ENCODE peak calls at places on chromosomes 13 and 19, in six cellular contexts. M is adrenal gland, Z is Peyer's patch, L is uterus, Y is tibial nerve, O is heart left ventricle. H is an unnamed sample.

GRCh38 chr19:15673176-15673654 is 328 bp downstream of the CYP4F12 start:
- DNase-seq in M (peak), O (peak), Z (peak), L (no peak), Y (no peak), H (no peak)

GRCh38 chr13:31001647-31002046 is 69.2 kb downstream of the TEX26 start:
- DNase-seq in Y (no peak), O (no peak), L (no peak), M (peak), Z (no peak), H (no peak)

GRCh38 chr13:29471551-29471950 is 123.9 kb downstream of the SLC7A1 start:
- DNase-seq in O (no peak), Z (no peak), Y (no peak), M (no peak), L (no peak), H (no peak)

GRCh38 chr13:73833331-73834070 is 300.7 kb downstream of the KLF12 start:
- DNase-seq in Y (no peak), Z (no peak), L (no peak), M (no peak), O (no peak), H (no peak)

GRCh38 chr19:3656073-3656746 is 29.6 kb upstream of the CACTIN start:
- DNase-seq in L (no peak), Z (no peak), O (no peak), Y (no peak), M (no peak), H (no peak)

GRCh38 chr13:74039667-74040066 is 94.5 kb downstream of the KLF12 start:
- DNase-seq in M (no peak), Z (no peak), O (no peak), L (no peak), Y (no peak), H (no peak)

GRCh38 chr19:37505958-37506386 is 767 bp upstream of the ZNF793 start:
- DNase-seq in L (no peak), Z (no peak), O (no peak), M (peak), Y (no peak), H (peak)

GRCh38 chr19:40284501-40285352 is at the start of gene AKT2:
- DNase-seq in Y (no peak), M (peak), L (no peak), Z (no peak), O (no peak), H (no peak)

GRCh38 chr19:49997709-49998108 is 27.5 kb downstream of the VRK3 start:
- DNase-seq in Z (no peak), O (no peak), L (no peak), M (no peak), Y (no peak), H (no peak)

GRCh38 chr13:54433511-54434206 is 1405.0 kb downstream of the OLFM4 start:
- DNase-seq in O (no peak), Y (no peak), M (no peak), L (no peak), Z (no peak), H (no peak)

GRCh38 chr13:28655566-28655965 is 3.4 kb upstream of the POMP start:
- DNase-seq in O (no peak), Z (no peak), L (no peak), Y (no peak), M (no peak), H (no peak)

GRCh38 chr19:8137425-8137824 is 12.0 kb downstream of the FBN3 start:
- DNase-seq in M (no peak), O (no peak), Y (no peak), Z (no peak), L (no peak), H (no peak)

GRCh38 chr19:9149976-9150375 is 9.8 kb downstream of the ZNF317 start:
- DNase-seq in Y (no peak), O (no peak), Z (no peak), M (no peak), L (no peak), H (no peak)

GRCh38 chr19:50492303-50493052 is 15.8 kb upstream of the GARIN5A start:
- DNase-seq in O (peak), L (peak), M (no peak), Y (no peak), Z (peak), H (no peak)

GRCh38 chr19:6414033-6414643 is 10.5 kb downstream of the KHSRP start:
- DNase-seq in M (no peak), L (no peak), Z (no peak), Y (no peak), O (no peak), H (no peak)

GRCh38 chr19:11530432-11530831 is 1.5 kb upstream of the ECSIT start:
- DNase-seq in L (peak), Y (no peak), O (peak), Z (peak), M (peak), H (no peak)

GRCh38 chr19:42596391-42597071 is 1.8 kb upstream of the CEACAM8 start:
- DNase-seq in Y (no peak), O (no peak), L (no peak), M (peak), Z (peak), H (no peak)

GRCh38 chr13:53250272-53250875 is 221.8 kb downstream of the OLFM4 start:
- DNase-seq in M (peak), L (no peak), Y (no peak), O (no peak), Z (no peak), H (no peak)

GRCh38 chr19:8615813-8616596 is 5.5 kb upstream of the ADAMTS10 start:
- DNase-seq in Z (peak), L (no peak), O (peak), Y (peak), M (peak), H (no peak)

GRCh38 chr13:113456116-113456702 is 2.9 kb upstream of the ADPRHL1 start:
- DNase-seq in Z (no peak), Y (no peak), M (no peak), L (no peak), O (no peak), H (no peak)

GRCh38 chr13:52158629-52159158 is 703 bp downstream of the NEK3 start:
- DNase-seq in M (peak), Z (no peak), L (peak), Y (no peak), O (peak), H (peak)

GRCh38 chr13:113786262-113786841 is 27.3 kb downstream of the TMEM255B start:
- DNase-seq in O (no peak), L (no peak), M (no peak), Y (no peak), Z (peak), H (no peak)

GRCh38 chr19:44530777-44531176 is 1.3 kb upstream of the CEACAM20 start:
- DNase-seq in O (no peak), Y (no peak), M (no peak), Z (no peak), L (no peak), H (no peak)

GRCh38 chr13:102773441-102774209 is at the start of gene TEX30:
- DNase-seq in Z (peak), L (peak), Y (peak), M (peak), O (peak), H (peak)

GRCh38 chr19:37452500-37453245 is 14.6 kb downstream of the ZNF569 start:
- DNase-seq in Z (no peak), M (no peak), L (no peak), O (no peak), Y (no peak), H (no peak)

GRCh38 chr13:92573467-92574057 is 653.0 kb upstream of the GPC6 start:
- DNase-seq in Y (no peak), L (no peak), O (no peak), M (no peak), Z (no peak), H (no peak)

GRCh38 chr19:47190167-47190727 is 40.8 kb downstream of the BBC3 start:
- DNase-seq in O (peak), Y (no peak), Z (peak), M (peak), L (peak), H (no peak)

GRCh38 chr13:32426981-32427851 is 714 bp downstream of the N4BP2L1 start:
- DNase-seq in L (peak), Z (peak), M (peak), O (peak), Y (peak), H (peak)

GRCh38 chr13:42272115-42272756 is at the start of gene AKAP11:
- DNase-seq in Y (no peak), M (peak), L (no peak), O (no peak), Z (no peak), H (peak)

GRCh38 chr19:1082165-1082927 is 12.8 kb downstream of the POLR2E start:
- DNase-seq in M (peak), L (no peak), O (no peak), Y (no peak), Z (peak), H (no peak)

GRCh38 chr19:46393456-46394397 is 19.6 kb downstream of the CCDC8 start:
- DNase-seq in Y (no peak), L (no peak), Z (no peak), O (no peak), M (no peak), H (no peak)

GRCh38 chr13:48896312-48896711 is 79.4 kb upstream of the FNDC3A start:
- DNase-seq in O (no peak), M (no peak), L (no peak), Y (no peak), Z (no peak), H (no peak)

GRCh38 chr19:42022616-42023015 is 28.6 kb upstream of the ATP1A3 start:
- DNase-seq in L (no peak), M (no peak), Y (no peak), O (no peak), Z (no peak), H (no peak)

GRCh38 chr19:4189641-4190040 is 7.2 kb downstream of the ANKRD24 start:
- DNase-seq in L (no peak), Y (no peak), O (no peak), M (no peak), Z (no peak), H (no peak)

GRCh38 chr13:24362435-24362951 is 53.1 kb downstream of the C1QTNF9 start:
- DNase-seq in O (no peak), Y (no peak), L (no peak), M (no peak), Z (no peak), H (no peak)

GRCh38 chr19:48745208-48745995 is 1.3 kb downstream of the IZUMO1 start:
- DNase-seq in L (no peak), M (peak), Y (no peak), Z (no peak), O (peak), H (no peak)

GRCh38 chr19:14555918-14556661 is 15.8 kb downstream of the NDUFB7 start:
- DNase-seq in Y (no peak), Z (no peak), M (no peak), L (no peak), O (no peak), H (no peak)

GRCh38 chr19:1456121-1456900 is 6.4 kb downstream of the APC2 start:
- DNase-seq in L (no peak), Z (no peak), M (no peak), Y (no peak), O (no peak), H (no peak)

GRCh38 chr19:29390742-29391141 is 135.1 kb upstream of the VSTM2B start:
- DNase-seq in Y (no peak), M (no peak), Z (no peak), O (no peak), L (no peak), H (no peak)
- TF ChIP-seq POLR2A in Y (no peak), M (no peak), Z (no peak), O (no peak), L (no peak), H (no peak)

DNA sequence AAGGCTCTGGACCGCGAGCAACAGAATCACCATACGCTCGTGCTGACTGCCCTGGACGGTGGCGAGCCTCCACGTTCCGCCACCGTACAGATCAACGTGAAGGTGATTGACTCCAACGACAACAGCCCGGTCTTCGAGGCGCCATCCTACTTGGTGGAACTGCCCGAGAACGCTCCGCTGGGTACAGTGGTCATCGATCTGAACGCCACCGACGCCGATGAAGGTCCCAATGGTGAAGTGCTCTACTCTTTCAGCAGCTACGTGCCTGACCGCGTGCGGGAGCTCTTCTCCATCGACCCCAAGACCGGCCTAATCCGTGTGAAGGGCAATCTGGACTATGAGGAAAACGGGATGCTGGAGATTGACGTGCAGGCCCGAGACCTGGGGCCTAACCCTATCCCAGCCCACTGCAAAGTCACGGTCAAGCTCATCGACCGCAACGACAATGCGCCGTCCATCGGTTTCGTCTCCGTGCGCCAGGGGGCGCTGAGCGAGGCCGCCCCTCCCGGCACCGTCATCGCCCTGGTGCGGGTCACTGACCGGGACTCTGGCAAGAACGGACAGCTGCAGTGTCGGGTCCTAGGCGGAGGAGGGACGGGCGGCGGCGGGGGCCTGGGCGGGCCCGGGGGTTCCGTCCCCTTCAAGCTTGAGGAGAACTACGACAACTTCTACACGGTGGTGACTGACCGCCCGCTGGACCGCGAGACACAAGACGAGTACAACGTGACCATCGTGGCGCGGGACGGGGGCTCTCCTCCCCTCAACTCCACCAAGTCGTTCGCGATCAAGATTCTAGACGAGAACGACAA is 1.8 kb downstream of the PCDH17 start:
- DNase-seq in O (peak), L (peak), Y (no peak), M (peak), Z (peak), H (peak)
- H3K4me3 ChIP-seq in O (peak), L (peak), Y (peak), M (peak), Z (no peak), H (peak)

DNA sequence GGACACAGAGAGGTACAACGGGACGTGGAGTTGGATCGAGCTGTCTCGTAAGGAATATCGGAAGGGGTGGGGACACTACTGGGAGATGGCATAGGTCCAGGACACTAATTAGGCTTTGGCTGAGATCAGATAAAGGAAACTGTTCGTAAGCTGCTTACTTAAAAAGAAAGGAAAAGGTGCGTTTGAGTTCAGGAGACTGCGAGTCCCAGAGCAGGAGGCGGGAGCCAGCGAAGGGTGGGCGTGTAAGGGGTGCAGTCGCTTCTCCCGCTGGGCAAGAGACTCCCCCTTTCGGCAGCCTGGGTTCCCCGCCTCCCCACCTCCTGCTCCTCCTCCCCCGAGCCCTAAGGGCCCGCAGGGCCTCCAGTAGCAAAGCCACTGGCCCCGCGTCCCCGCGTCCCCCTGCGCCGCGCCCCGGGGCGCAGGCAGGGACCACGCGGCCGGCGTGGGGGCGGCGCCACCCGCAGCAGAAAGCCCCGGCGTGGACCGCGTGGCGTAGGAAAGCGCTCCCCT is 571 bp downstream of the ABCC4 start:
- DNase-seq in Z (peak), L (peak), Y (no peak), O (peak), M (no peak), H (no peak)
- TF ChIP-seq POLR2A in Z (no peak), L (no peak), Y (no peak), O (no peak), M (no peak), H (no peak)

GRCh38 chr13:98484289-98485219 is 92.4 kb downstream of the STK24 start:
- DNase-seq in Z (peak), M (peak), O (peak), L (peak), Y (no peak), H (no peak)

GRCh38 chr13:98480915-98481510 is 95.9 kb downstream of the STK24 start:
- DNase-seq in M (no peak), Z (no peak), Y (no peak), L (no peak), O (peak), H (no peak)

GRCh38 chr13:98483636-98484288 is 93.1 kb downstream of the STK24 start:
- DNase-seq in M (no peak), Y (no peak), Z (no peak), L (no peak), O (no peak), H (no peak)

GRCh38 chr13:98481511-98481951 is 95.4 kb downstream of the STK24 start:
- DNase-seq in Y (no peak), M (no peak), O (no peak), Z (no peak), L (no peak), H (no peak)

GRCh38 chr13:98482476-98483444 is 94.1 kb downstream of the STK24 start:
- DNase-seq in O (peak), Z (peak), L (peak), Y (peak), M (peak), H (no peak)
- H3K4me3 ChIP-seq in O (no peak), Z (no peak), L (no peak), Y (no peak), M (no peak), H (peak)

GRCh38 chr19:19276851-19277250 is 3.8 kb upstream of the TM6SF2 start:
- DNase-seq in Z (no peak), L (no peak), M (no peak), O (no peak), Y (no peak), H (no peak)

GRCh38 chr19:19278315-19278714 is 5.2 kb upstream of the TM6SF2 start:
- DNase-seq in M (no peak), Z (no peak), L (no peak), Y (no peak), O (no peak), H (no peak)

GRCh38 chr19:19280561-19280960 is 7.5 kb upstream of the TM6SF2 start:
- DNase-seq in L (no peak), Y (no peak), O (no peak), M (no peak), Z (no peak), H (no peak)

GRCh38 chr19:19279853-19280252 is 6.8 kb upstream of the TM6SF2 start:
- DNase-seq in M (no peak), L (no peak), O (no peak), Y (no peak), Z (no peak), H (no peak)

GRCh38 chr19:19279062-19279612 is 6.0 kb upstream of the TM6SF2 start:
- DNase-seq in Y (no peak), Z (no peak), O (no peak), M (no peak), L (no peak), H (no peak)
- TF ChIP-seq POLR2A in Y (no peak), Z (no peak), O (no peak), M (no peak), L (no peak), H (no peak)

GRCh38 chr13:41005709-41006108 is 13.4 kb downstream of the ELF1 start:
- DNase-seq in O (no peak), Y (no peak), Z (no peak), M (no peak), L (no peak), H (no peak)
- H3K4me3 ChIP-seq in O (no peak), Y (no peak), Z (no peak), M (no peak), L (no peak), H (no peak)

DNA sequence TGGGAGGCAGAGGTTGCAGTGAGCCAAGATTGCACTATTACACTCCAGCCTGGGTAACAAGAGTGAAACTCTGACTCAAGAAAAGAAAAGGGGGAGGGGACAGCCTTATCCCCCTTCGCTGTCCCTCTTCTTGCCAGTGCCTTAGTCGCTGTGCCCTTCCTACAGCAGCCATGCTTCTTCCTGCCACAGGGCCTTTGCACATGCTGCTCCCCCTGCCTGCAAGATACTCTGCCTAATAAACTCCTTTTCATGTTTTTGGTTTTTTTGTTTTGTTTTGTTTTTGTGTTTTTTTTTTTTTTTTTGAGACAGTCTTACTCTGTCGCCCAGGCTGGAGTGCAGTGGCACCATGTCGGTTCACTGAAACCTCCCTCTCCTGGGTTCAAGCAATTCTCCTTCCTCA is 21.4 kb downstream of the NWD1 start:
- DNase-seq in L (no peak), Y (no peak), M (no peak), O (no peak), Z (no peak), H (no peak)
- TF ChIP-seq POLR2A in L (no peak), Y (no peak), M (no peak), O (no peak), Z (no peak), H (no peak)